ENCODE peak calls at places on chromosomes 6 and 20, in four cellular contexts. R is tibial nerve, A is iPS-NIHi11, Q is pons. P is an unnamed sample.
A peak's percentile ranks its signal among the peaks of the same experiment; 100 is the strongest.

GRCh38 chr20:3452690-3453089 is 18.1 kb upstream of the ATRN start:
- DNase-seq in Q (no peak), A (no peak), R (no peak), P (no peak)

GRCh38 chr20:17759449-17759848 is 59.7 kb downstream of the BANF2 start:
- DNase-seq in R (no peak), Q (no peak), A (no peak), P (no peak)

GRCh38 chr20:10115021-10115420 is 80.2 kb downstream of the ANKEF1 start:
- DNase-seq in R (no peak), A (no peak), Q (no peak), P (no peak)

GRCh38 chr6:136500414-136500813 is 49.8 kb downstream of the MAP7 start:
- DNase-seq in R (no peak), Q (no peak), A (no peak), P (no peak)

GRCh38 chr20:17611540-17612286 is 41.8 kb downstream of the DSTN start:
- DNase-seq in Q (no peak), A (peak; percentile 53), R (no peak), P (no peak)

GRCh38 chr20:36097751-36098151 is 56.8 kb upstream of the EPB41L1 start:
- DNase-seq in Q (no peak), A (peak; percentile 66), R (no peak), P (no peak)

GRCh38 chr6:41874741-41875140 is 20.4 kb downstream of the USP49 start:
- DNase-seq in Q (no peak), R (no peak), A (no peak), P (no peak)

GRCh38 chr20:36543187-36544133 is 2.1 kb downstream of the MYL9 start:
- DNase-seq in A (no peak), Q (peak; percentile 6), R (peak; percentile 93), P (peak; percentile 91)

P was measured in suprapubic skin.